ENCODE peak calls at places on chromosome 10, in five cellular contexts. U is bronchial epithelial cell; T is CD8-positive, alpha-beta memory T cell; K is CD4-positive, alpha-beta T cell; E is choroid plexus epithelial cell. Y is an unnamed sample.

GRCh38 chr10:86522385-86522855 is 828 bp upstream of the WAPL start:
- DNase-seq in U (peak; percentile 17), T (no peak), K (no peak), E (peak; percentile 21), Y (no peak)

GRCh38 chr10:77351386-77351785 is 286.2 kb downstream of the KCNMA1 start:
- DNase-seq in U (no peak), T (no peak), K (no peak), E (peak; percentile 29), Y (no peak)

GRCh38 chr10:26274391-26274790 is 57.8 kb downstream of the GAD2 start:
- DNase-seq in U (no peak), T (no peak), K (no peak), E (no peak), Y (no peak)

GRCh38 chr10:79189853-79190435 is 121.2 kb downstream of the ZMIZ1 start:
- DNase-seq in U (peak; percentile 48), T (no peak), K (no peak), E (no peak), Y (no peak)

GRCh38 chr10:112792487-112793196 is 157.4 kb upstream of the TCF7L2 start:
- DNase-seq in U (peak; percentile 55), T (no peak), K (no peak), E (peak; percentile 72), Y (no peak)

GRCh38 chr10:96834121-96834520 is 2.0 kb downstream of the LCOR start:
- DNase-seq in U (peak; percentile 64), T (no peak), K (no peak), E (peak; percentile 40), Y (no peak)

GRCh38 chr10:52883996-52884871 is 111.7 kb upstream of the MBL2 start:
- DNase-seq in U (peak; percentile 99), T (no peak), K (no peak), E (peak; percentile 90), Y (peak; percentile 66)

GRCh38 chr10:83666762-83667161 is 472.5 kb upstream of the GHITM start:
- DNase-seq in U (peak; percentile 6), T (no peak), K (no peak), E (peak; percentile 6), Y (no peak)

GRCh38 chr10:17665742-17666141 is 21.8 kb downstream of the STAM start:
- DNase-seq in U (peak; percentile 92), T (no peak), K (no peak), E (peak; percentile 98), Y (no peak)

GRCh38 chr10:16941865-16942264 is 124.6 kb upstream of the RSU1 start:
- DNase-seq in U (peak; percentile 31), T (no peak), K (no peak), E (no peak), Y (no peak)

GRCh38 chr10:14545827-14546226 is 215.1 kb upstream of the FRMD4A start:
- DNase-seq in U (peak; percentile 73), T (no peak), K (no peak), E (peak; percentile 90), Y (no peak)

Y was measured in GM13976.